ENCODE peak calls at places on chromosomes 6 and 20, in five cellular contexts. V is K562, L is left cardiac atrium, T is sciatic nerve, M is heart right ventricle. P is an unnamed sample.

GRCh38 chr20:57432480-57432873 is 41.3 kb downstream of the RBM38 start:
- ATAC-seq in V (no peak), L (no peak), T (no peak), M (no peak), P (no peak)

GRCh38 chr6:5712349-5713215 is 294.1 kb downstream of the NRN1 start:
- ATAC-seq in V (no peak), L (no peak), T (no peak), M (no peak), P (no peak)

GRCh38 chr6:157548635-157549467 is 167.9 kb downstream of the ZDHHC14 start:
- ATAC-seq in V (no peak), L (peak), T (peak), M (no peak), P (peak)

GRCh38 chr6:141307309-141307998 is 825.3 kb upstream of the GJE1 start:
- ATAC-seq in V (no peak), L (no peak), T (no peak), M (no peak), P (no peak)

GRCh38 chr6:11258260-11259237 is 26.1 kb upstream of the NEDD9 start:
- ATAC-seq in V (no peak), L (peak), T (no peak), M (no peak), P (no peak)

GRCh38 chr6:77292564-77293546 is 170.4 kb downstream of the HTR1B start:
- ATAC-seq in V (no peak), L (peak), T (peak), M (no peak), P (no peak)

GRCh38 chr20:4006640-4007039 is 8.7 kb downstream of the RNF24 start:
- ATAC-seq in V (no peak), L (peak), T (peak), M (peak), P (peak)

GRCh38 chr20:8095648-8096572 is 36.2 kb upstream of the PLCB1 start:
- ATAC-seq in V (no peak), L (no peak), T (no peak), M (no peak), P (no peak)

GRCh38 chr20:39289831-39290230 is 327.7 kb downstream of the DHX35 start:
- ATAC-seq in V (no peak), L (no peak), T (no peak), M (no peak), P (no peak)

GRCh38 chr20:62193079-62194025 is 10.5 kb downstream of the MTG2 start:
- ATAC-seq in V (no peak), L (no peak), T (no peak), M (no peak), P (no peak)

GRCh38 chr6:132209351-132209750 is 191.9 kb downstream of the MOXD1 start:
- ATAC-seq in V (no peak), L (no peak), T (no peak), M (peak), P (no peak)

GRCh38 chr6:548517-548916 is 108.4 kb downstream of the HUS1B start:
- ATAC-seq in V (no peak), L (no peak), T (no peak), M (no peak), P (no peak)

GRCh38 chr20:33859157-33859695 is 48.1 kb downstream of the CHMP4B start:
- ATAC-seq in V (no peak), L (peak), T (peak), M (peak), P (no peak)

GRCh38 chr20:55790178-55790577 is 215.1 kb downstream of the CBLN4 start:
- ATAC-seq in V (no peak), L (no peak), T (no peak), M (no peak), P (no peak)

GRCh38 chr20:16317445-16318362 is 255.5 kb downstream of the KIF16B start:
- ATAC-seq in V (no peak), L (no peak), T (no peak), M (peak), P (no peak)

GRCh38 chr20:57838670-57839142 is 128.9 kb upstream of the PMEPA1 start:
- ATAC-seq in V (no peak), L (peak), T (peak), M (no peak), P (no peak)

GRCh38 chr6:151719070-151719469 is 88.4 kb upstream of the ESR1 start:
- ATAC-seq in V (no peak), L (no peak), T (no peak), M (no peak), P (no peak)

GRCh38 chr6:160279850-160280249 is 21.2 kb upstream of the SLC22A2 start:
- ATAC-seq in V (no peak), L (no peak), T (no peak), M (no peak), P (no peak)

GRCh38 chr6:138182939-138183791 is 21.4 kb downstream of the ARFGEF3 start:
- ATAC-seq in V (no peak), L (peak), T (peak), M (peak), P (no peak)

GRCh38 chr20:58907481-58908137 is 55.1 kb downstream of the GNAS start:
- ATAC-seq in V (peak), L (peak), T (peak), M (peak), P (peak)

GRCh38 chr6:45679163-45679562 is 301.4 kb upstream of the SUPT3H start:
- ATAC-seq in V (no peak), L (no peak), T (no peak), M (no peak), P (no peak)

GRCh38 chr20:46207031-46207549 is 89.0 kb downstream of the CD40 start:
- ATAC-seq in V (no peak), L (peak), T (no peak), M (peak), P (no peak)

GRCh38 chr6:3706547-3707467 is 44.7 kb downstream of the PXDC1 start:
- ATAC-seq in V (no peak), L (no peak), T (no peak), M (peak), P (no peak)

GRCh38 chr6:167733740-167734661 is 92.7 kb upstream of the AFDN start:
- ATAC-seq in V (no peak), L (peak), T (peak), M (peak), P (peak)

GRCh38 chr20:46973801-46974200 is 79.2 kb downstream of the EYA2 start:
- ATAC-seq in V (no peak), L (no peak), T (no peak), M (no peak), P (no peak)

GRCh38 chr6:166615059-166615770 is 11.8 kb downstream of the RPS6KA2 start:
- ATAC-seq in V (no peak), L (peak), T (peak), M (peak), P (peak)

GRCh38 chr6:95231416-95231815 is 345.9 kb upstream of the MANEA start:
- ATAC-seq in V (no peak), L (no peak), T (no peak), M (no peak), P (no peak)

GRCh38 chr6:131013495-131013894 is 49.5 kb downstream of the EPB41L2 start:
- ATAC-seq in V (no peak), L (peak), T (peak), M (peak), P (no peak)

GRCh38 chr20:21326700-21327099 is 23.6 kb downstream of the XRN2 start:
- ATAC-seq in V (no peak), L (peak), T (no peak), M (no peak), P (no peak)

GRCh38 chr6:134714679-134715078 is 235.2 kb downstream of the ALDH8A1 start:
- ATAC-seq in V (no peak), L (no peak), T (no peak), M (no peak), P (no peak)

GRCh38 chr6:31142356-31142755 is 3.5 kb upstream of the PSORS1C2 start:
- ATAC-seq in V (no peak), L (peak), T (peak), M (peak), P (no peak)

GRCh38 chr6:31350551-31350950 is 6.4 kb downstream of the HLA-B start:
- ATAC-seq in V (no peak), L (peak), T (no peak), M (no peak), P (no peak)

GRCh38 chr6:156970595-156971112 is 193.5 kb downstream of the ARID1B start:
- ATAC-seq in V (peak), L (no peak), T (no peak), M (no peak), P (no peak)

GRCh38 chr6:39111280-39111679 is 3.7 kb downstream of the SAYSD1 start:
- ATAC-seq in V (no peak), L (no peak), T (no peak), M (no peak), P (no peak)

GRCh38 chr6:38638941-38639497 is 710 bp downstream of the BTBD9 start:
- ATAC-seq in V (peak), L (peak), T (peak), M (peak), P (peak)

GRCh38 chr6:63910863-63911665 is 275.5 kb downstream of the PHF3 start:
- ATAC-seq in V (no peak), L (peak), T (no peak), M (peak), P (no peak)

GRCh38 chr6:37582309-37582708 is 82.6 kb upstream of the CCDC167 start:
- ATAC-seq in V (no peak), L (no peak), T (no peak), M (no peak), P (no peak)

GRCh38 chr6:11722224-11722623 is 56.4 kb downstream of the ADTRP start:
- ATAC-seq in V (no peak), L (no peak), T (no peak), M (no peak), P (no peak)

GRCh38 chr6:167094820-167095637 is 27.9 kb upstream of the CCR6 start:
- ATAC-seq in V (no peak), L (no peak), T (peak), M (no peak), P (no peak)